ENCODE peak calls at places on chromosomes 7 and 10, in eight cellular contexts. One of them, this sample, is unnamed.

GRCh38 chr7:135224027-135224426 is 9.6 kb upstream of the STRA8 start:
- DNase-seq in psoas muscle: no peak
- DNase-seq in NCI-H1092: no peak
- DNase-seq in GM03348: no peak
- DNase-seq in fibroblast of villous mesenchyme: no peak
- DNase-seq in GM10248: no peak
- DNase-seq in caudate nucleus: no peak
- DNase-seq in Kasumi-1: peak; percentile 52
- DNase-seq in this sample: no peak

GRCh38 chr7:120951826-120952225 is 1.2 kb downstream of the ING3 start:
- DNase-seq in GM10248: no peak
- DNase-seq in GM03348: no peak
- DNase-seq in Kasumi-1: no peak
- DNase-seq in fibroblast of villous mesenchyme: no peak
- DNase-seq in NCI-H1092: no peak
- DNase-seq in caudate nucleus: no peak
- DNase-seq in psoas muscle: no peak
- DNase-seq in this sample: no peak

GRCh38 chr7:140623995-140624902 is 16.4 kb downstream of the DENND2A start:
- DNase-seq in NCI-H1092: no peak
- DNase-seq in Kasumi-1: no peak
- DNase-seq in caudate nucleus: no peak
- DNase-seq in psoas muscle: peak; percentile 62
- DNase-seq in fibroblast of villous mesenchyme: peak; percentile 80
- DNase-seq in GM03348: no peak
- DNase-seq in GM10248: no peak
- DNase-seq in this sample: no peak

GRCh38 chr10:129332476-129332875 is 134.6 kb upstream of the MGMT start:
- DNase-seq in Kasumi-1: no peak
- DNase-seq in psoas muscle: no peak
- DNase-seq in GM10248: no peak
- DNase-seq in caudate nucleus: no peak
- DNase-seq in NCI-H1092: no peak
- DNase-seq in GM03348: no peak
- DNase-seq in fibroblast of villous mesenchyme: no peak
- DNase-seq in this sample: no peak

GRCh38 chr10:84138478-84139125 is 707 bp upstream of the GHITM start:
- DNase-seq in psoas muscle: peak; percentile 57
- DNase-seq in fibroblast of villous mesenchyme: peak; percentile 91
- DNase-seq in GM03348: peak; percentile 19
- DNase-seq in Kasumi-1: no peak
- DNase-seq in GM10248: peak; percentile 14
- DNase-seq in caudate nucleus: no peak
- DNase-seq in NCI-H1092: no peak
- DNase-seq in this sample: peak; percentile 19

GRCh38 chr7:14436878-14437277 is 447.4 kb upstream of the ETV1 start:
- DNase-seq in Kasumi-1: no peak
- DNase-seq in NCI-H1092: no peak
- DNase-seq in fibroblast of villous mesenchyme: no peak
- DNase-seq in psoas muscle: no peak
- DNase-seq in GM10248: no peak
- DNase-seq in caudate nucleus: no peak
- DNase-seq in GM03348: no peak
- DNase-seq in this sample: no peak

GRCh38 chr10:101155896-101156295 is 24.8 kb downstream of the TLX1 start:
- DNase-seq in GM10248: no peak
- DNase-seq in fibroblast of villous mesenchyme: no peak
- DNase-seq in psoas muscle: no peak
- DNase-seq in GM03348: peak; percentile 51
- DNase-seq in caudate nucleus: no peak
- DNase-seq in Kasumi-1: no peak
- DNase-seq in NCI-H1092: no peak
- DNase-seq in this sample: no peak

GRCh38 chr10:7511612-7512011 is 100.8 kb upstream of the SFMBT2 start:
- DNase-seq in psoas muscle: no peak
- DNase-seq in GM10248: no peak
- DNase-seq in NCI-H1092: no peak
- DNase-seq in fibroblast of villous mesenchyme: no peak
- DNase-seq in Kasumi-1: no peak
- DNase-seq in GM03348: no peak
- DNase-seq in caudate nucleus: no peak
- DNase-seq in this sample: no peak

GRCh38 chr7:6460303-6460702 is 12.5 kb upstream of the DAGLB start:
- DNase-seq in NCI-H1092: no peak
- DNase-seq in GM10248: no peak
- DNase-seq in psoas muscle: no peak
- DNase-seq in caudate nucleus: no peak
- DNase-seq in Kasumi-1: no peak
- DNase-seq in GM03348: no peak
- DNase-seq in fibroblast of villous mesenchyme: no peak
- DNase-seq in this sample: no peak

GRCh38 chr10:132307823-132308587 is at the start of gene STK32C:
- DNase-seq in Kasumi-1: peak; percentile 88
- DNase-seq in psoas muscle: peak; percentile 96
- DNase-seq in GM03348: peak; percentile 100
- DNase-seq in caudate nucleus: peak; percentile 94
- DNase-seq in NCI-H1092: peak; percentile 75
- DNase-seq in GM10248: peak; percentile 100
- DNase-seq in fibroblast of villous mesenchyme: peak; percentile 93
- DNase-seq in this sample: peak; percentile 100

GRCh38 chr7:122379491-122379890 is 74.9 kb upstream of the FEZF1 start:
- DNase-seq in GM10248: no peak
- DNase-seq in GM03348: no peak
- DNase-seq in NCI-H1092: no peak
- DNase-seq in fibroblast of villous mesenchyme: no peak
- DNase-seq in Kasumi-1: no peak
- DNase-seq in psoas muscle: no peak
- DNase-seq in caudate nucleus: no peak
- DNase-seq in this sample: no peak

GRCh38 chr7:1245596-1245995 is 12.9 kb downstream of the UNCX start:
- DNase-seq in caudate nucleus: no peak
- DNase-seq in NCI-H1092: no peak
- DNase-seq in fibroblast of villous mesenchyme: no peak
- DNase-seq in GM10248: no peak
- DNase-seq in GM03348: no peak
- DNase-seq in Kasumi-1: no peak
- DNase-seq in psoas muscle: peak; percentile 23
- DNase-seq in this sample: no peak

GRCh38 chr7:30838008-30838407 is 66.8 kb downstream of the MINDY4 start:
- DNase-seq in Kasumi-1: no peak
- DNase-seq in GM03348: no peak
- DNase-seq in caudate nucleus: no peak
- DNase-seq in NCI-H1092: no peak
- DNase-seq in psoas muscle: no peak
- DNase-seq in fibroblast of villous mesenchyme: no peak
- DNase-seq in GM10248: no peak
- DNase-seq in this sample: no peak

GRCh38 chr10:60921631-60922030 is 22.4 kb downstream of the RHOBTB1 start:
- DNase-seq in caudate nucleus: no peak
- DNase-seq in GM10248: no peak
- DNase-seq in NCI-H1092: no peak
- DNase-seq in psoas muscle: no peak
- DNase-seq in fibroblast of villous mesenchyme: no peak
- DNase-seq in GM03348: no peak
- DNase-seq in Kasumi-1: no peak
- DNase-seq in this sample: no peak

GRCh38 chr7:70952311-70952710 is 179.6 kb upstream of the GALNT17 start:
- DNase-seq in NCI-H1092: no peak
- DNase-seq in Kasumi-1: no peak
- DNase-seq in GM10248: no peak
- DNase-seq in caudate nucleus: no peak
- DNase-seq in GM03348: no peak
- DNase-seq in psoas muscle: no peak
- DNase-seq in fibroblast of villous mesenchyme: no peak
- DNase-seq in this sample: no peak

GRCh38 chr10:84540022-84540616 is 211.7 kb downstream of the CCSER2 start:
- DNase-seq in psoas muscle: no peak
- DNase-seq in GM03348: peak; percentile 87
- DNase-seq in GM10248: no peak
- DNase-seq in Kasumi-1: no peak
- DNase-seq in NCI-H1092: no peak
- DNase-seq in fibroblast of villous mesenchyme: peak; percentile 56
- DNase-seq in caudate nucleus: no peak
- DNase-seq in this sample: peak; percentile 90

GRCh38 chr7:149462101-149462520 is 1.2 kb upstream of the ZNF777 start:
- DNase-seq in caudate nucleus: no peak
- DNase-seq in GM10248: no peak
- DNase-seq in psoas muscle: no peak
- DNase-seq in GM03348: no peak
- DNase-seq in Kasumi-1: no peak
- DNase-seq in fibroblast of villous mesenchyme: no peak
- DNase-seq in NCI-H1092: no peak
- DNase-seq in this sample: no peak

GRCh38 chr7:16668049-16668858 is 22.3 kb downstream of the BZW2 start:
- DNase-seq in GM03348: peak; percentile 89
- DNase-seq in caudate nucleus: no peak
- DNase-seq in NCI-H1092: no peak
- DNase-seq in Kasumi-1: no peak
- DNase-seq in fibroblast of villous mesenchyme: peak; percentile 100
- DNase-seq in psoas muscle: peak; percentile 82
- DNase-seq in GM10248: no peak
- DNase-seq in this sample: peak; percentile 78

GRCh38 chr10:43073721-43074120 is 3.1 kb upstream of the RET start:
- DNase-seq in GM03348: no peak
- DNase-seq in caudate nucleus: no peak
- DNase-seq in psoas muscle: peak; percentile 17
- DNase-seq in NCI-H1092: no peak
- DNase-seq in fibroblast of villous mesenchyme: no peak
- DNase-seq in Kasumi-1: no peak
- DNase-seq in GM10248: no peak
- DNase-seq in this sample: no peak

GRCh38 chr10:116115797-116116196 is 157.2 kb downstream of the GFRA1 start:
- DNase-seq in NCI-H1092: no peak
- DNase-seq in caudate nucleus: no peak
- DNase-seq in GM03348: no peak
- DNase-seq in Kasumi-1: no peak
- DNase-seq in psoas muscle: no peak
- DNase-seq in fibroblast of villous mesenchyme: no peak
- DNase-seq in GM10248: no peak
- DNase-seq in this sample: no peak

GRCh38 chr10:110446277-110446676 is 51.4 kb upstream of the DUSP5 start:
- DNase-seq in GM03348: no peak
- DNase-seq in GM10248: no peak
- DNase-seq in caudate nucleus: no peak
- DNase-seq in fibroblast of villous mesenchyme: no peak
- DNase-seq in Kasumi-1: no peak
- DNase-seq in psoas muscle: no peak
- DNase-seq in NCI-H1092: no peak
- DNase-seq in this sample: no peak

This sample was measured in AG08396.